ENCODE peak calls at places on chromosomes 6 and 20, in ten cellular contexts. Q is pancreas, J is colonic mucosa, X is hepatocyte, N is psoas muscle, I is body of pancreas, T is left ventricle myocardium inferior, P is PC-3, U is ascending aorta, M is GM12878. Z is an unnamed sample.

GRCh38 chr6:150025201-150025917 is at the start of gene RAET1L:
- DNase-seq in Q (peak), J (peak), X (peak), N (no peak), I (peak), T (peak), P (peak), U (no peak), M (no peak), Z (peak)

GRCh38 chr20:17810847-17811604 is 111.3 kb downstream of the BANF2 start:
- DNase-seq in Q (no peak), J (no peak), X (no peak), N (no peak), I (no peak), T (no peak), P (no peak), U (no peak), M (no peak), Z (no peak)

GRCh38 chr6:140401666-140402255 is 1027.3 kb upstream of the CITED2 start:
- DNase-seq in Q (no peak), J (no peak), X (no peak), N (no peak), I (no peak), T (no peak), P (peak), U (no peak), M (no peak), Z (no peak)

GRCh38 chr6:106103728-106104109 is 17.6 kb downstream of the PRDM1 start:
- DNase-seq in Q (no peak), J (peak), X (no peak), N (no peak), I (no peak), T (no peak), P (peak), U (no peak), M (no peak), Z (no peak)

GRCh38 chr6:34338811-34339210 is 53.7 kb downstream of the NUDT3 start:
- DNase-seq in Q (no peak), J (no peak), X (no peak), N (no peak), I (no peak), T (no peak), P (no peak), U (no peak), M (no peak), Z (no peak)

GRCh38 chr6:168124921-168125320 is 45.9 kb upstream of the FRMD1 start:
- DNase-seq in Q (no peak), J (peak), X (no peak), N (peak), I (no peak), T (no peak), P (no peak), U (no peak), M (no peak), Z (no peak)

GRCh38 chr20:17202668-17203067 is 24.2 kb upstream of the PCSK2 start:
- DNase-seq in Q (no peak), J (no peak), X (peak), N (no peak), I (no peak), T (no peak), P (peak), U (no peak), M (no peak), Z (no peak)

GRCh38 chr6:131061771-131062160 is 1.3 kb downstream of the EPB41L2 start:
- DNase-seq in Q (no peak), J (no peak), X (no peak), N (no peak), I (no peak), T (no peak), P (no peak), U (no peak), M (no peak), Z (no peak)

GRCh38 chr20:24779166-24779565 is 169.9 kb upstream of the CST7 start:
- DNase-seq in Q (no peak), J (no peak), X (no peak), N (no peak), I (peak), T (no peak), P (no peak), U (no peak), M (no peak), Z (no peak)

GRCh38 chr6:108876929-108877775 is 28.9 kb downstream of the ARMC2 start:
- DNase-seq in Q (peak), J (no peak), X (no peak), N (peak), I (peak), T (peak), P (no peak), U (peak), M (no peak), Z (peak)

GRCh38 chr6:24780206-24780605 is 5.5 kb downstream of the GMNN start:
- DNase-seq in Q (no peak), J (no peak), X (no peak), N (no peak), I (no peak), T (no peak), P (no peak), U (no peak), M (no peak), Z (no peak)

GRCh38 chr6:16836186-16836981 is 75.1 kb upstream of the ATXN1 start:
- DNase-seq in Q (no peak), J (no peak), X (no peak), N (no peak), I (no peak), T (no peak), P (no peak), U (no peak), M (peak), Z (no peak)

GRCh38 chr20:916125-916799 is at the start of gene ANGPT4:
- DNase-seq in Q (no peak), J (no peak), X (no peak), N (no peak), I (no peak), T (no peak), P (no peak), U (no peak), M (no peak), Z (no peak)

GRCh38 chr20:54228841-54229240 is 21.0 kb downstream of the PFDN4 start:
- DNase-seq in Q (no peak), J (no peak), X (no peak), N (no peak), I (no peak), T (no peak), P (peak), U (no peak), M (no peak), Z (peak)

GRCh38 chr6:112218563-112218962 is 35.8 kb downstream of the LAMA4 start:
- DNase-seq in Q (no peak), J (no peak), X (no peak), N (no peak), I (no peak), T (peak), P (no peak), U (no peak), M (no peak), Z (no peak)

GRCh38 chr6:56259163-56259562 is 11.8 kb upstream of the COL21A1 start:
- DNase-seq in Q (no peak), J (no peak), X (no peak), N (no peak), I (no peak), T (no peak), P (no peak), U (no peak), M (no peak), Z (no peak)

GRCh38 chr6:166580076-166581050 is 6.1 kb downstream of the RAMACL start:
- DNase-seq in Q (no peak), J (no peak), X (no peak), N (no peak), I (no peak), T (no peak), P (no peak), U (no peak), M (no peak), Z (no peak)

GRCh38 chr6:169639653-169640278 is 62.1 kb downstream of the WDR27 start:
- DNase-seq in Q (no peak), J (no peak), X (no peak), N (no peak), I (no peak), T (no peak), P (no peak), U (no peak), M (no peak), Z (no peak)

GRCh38 chr20:45469336-45470261 is at the start of gene WFDC2:
- DNase-seq in Q (peak), J (peak), X (peak), N (no peak), I (peak), T (no peak), P (no peak), U (no peak), M (no peak), Z (no peak)

GRCh38 chr20:5947276-5947675 is 3.1 kb downstream of the TRMT6 start:
- DNase-seq in Q (no peak), J (no peak), X (no peak), N (no peak), I (no peak), T (no peak), P (peak), U (no peak), M (no peak), Z (no peak)

GRCh38 chr6:126812651-126813050 is 305.8 kb upstream of the RSPO3 start:
- DNase-seq in Q (no peak), J (no peak), X (no peak), N (no peak), I (no peak), T (no peak), P (no peak), U (no peak), M (no peak), Z (no peak)

GRCh38 chr6:92541457-92542060 is 877.8 kb downstream of the EPHA7 start:
- DNase-seq in Q (no peak), J (no peak), X (no peak), N (no peak), I (no peak), T (no peak), P (no peak), U (no peak), M (no peak), Z (no peak)

GRCh38 chr6:83859410-83860346 is at the start of gene CYB5R4:
- DNase-seq in Q (peak), J (peak), X (peak), N (peak), I (peak), T (peak), P (peak), U (peak), M (peak), Z (peak)

GRCh38 chr6:131950767-131951575 is at the start of gene CCN2:
- DNase-seq in Q (peak), J (peak), X (peak), N (peak), I (peak), T (peak), P (peak), U (peak), M (no peak), Z (peak)

GRCh38 chr6:147909645-147910044 is 401.2 kb downstream of the SAMD5 start:
- DNase-seq in Q (no peak), J (no peak), X (no peak), N (no peak), I (no peak), T (no peak), P (peak), U (no peak), M (no peak), Z (no peak)

GRCh38 chr6:29728173-29728879 is 5.1 kb downstream of the HLA-F start:
- DNase-seq in Q (no peak), J (no peak), X (no peak), N (no peak), I (no peak), T (no peak), P (no peak), U (no peak), M (no peak), Z (no peak)

GRCh38 chr6:80508885-80509630 is 402.6 kb downstream of the BCKDHB start:
- DNase-seq in Q (no peak), J (no peak), X (no peak), N (no peak), I (no peak), T (no peak), P (peak), U (no peak), M (no peak), Z (no peak)

DNA sequence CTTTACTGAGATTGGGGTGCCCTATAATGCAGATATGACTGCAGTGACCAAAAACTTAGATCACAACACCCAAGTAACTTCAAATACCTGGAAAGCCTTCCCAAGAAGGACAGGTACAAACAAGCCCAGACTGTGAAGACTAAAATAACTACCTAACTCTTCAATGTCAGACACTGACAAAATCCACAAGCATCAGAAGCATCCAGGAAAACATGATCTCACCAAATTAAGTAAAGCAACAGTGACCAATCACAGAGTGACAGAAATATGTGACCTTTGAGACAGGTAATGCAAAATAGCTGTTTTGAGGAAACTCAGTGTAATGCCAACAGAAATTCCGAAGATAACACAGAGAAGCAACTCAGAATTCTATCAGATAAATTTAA is 47.8 kb upstream of the LIN28B start:
- DNase-seq in Q (no peak), J (no peak), X (no peak), N (no peak), I (no peak), T (no peak), P (no peak), U (no peak), M (no peak), Z (no peak)
- H3K27ac ChIP-seq in Q (no peak), J (no peak), X (no peak), N (no peak), I (no peak), T (no peak), P (no peak), U (no peak), M (no peak), Z (no peak)

GRCh38 chr6:155216312-155217028 is 47.3 kb upstream of the CLDN20 start:
- DNase-seq in Q (no peak), J (no peak), X (no peak), N (no peak), I (no peak), T (no peak), P (no peak), U (no peak), M (no peak), Z (no peak)

GRCh38 chr6:155215906-155216305 is 47.9 kb upstream of the CLDN20 start:
- DNase-seq in Q (no peak), J (no peak), X (no peak), N (no peak), I (no peak), T (no peak), P (no peak), U (no peak), M (no peak), Z (no peak)

GRCh38 chr6:155212616-155213380 is 51.0 kb upstream of the CLDN20 start:
- DNase-seq in Q (no peak), J (no peak), X (no peak), N (no peak), I (no peak), T (no peak), P (peak), U (no peak), M (no peak), Z (no peak)

GRCh38 chr6:155212106-155212505 is 51.7 kb upstream of the CLDN20 start:
- DNase-seq in Q (no peak), J (no peak), X (no peak), N (no peak), I (no peak), T (no peak), P (no peak), U (no peak), M (no peak), Z (no peak)

DNA sequence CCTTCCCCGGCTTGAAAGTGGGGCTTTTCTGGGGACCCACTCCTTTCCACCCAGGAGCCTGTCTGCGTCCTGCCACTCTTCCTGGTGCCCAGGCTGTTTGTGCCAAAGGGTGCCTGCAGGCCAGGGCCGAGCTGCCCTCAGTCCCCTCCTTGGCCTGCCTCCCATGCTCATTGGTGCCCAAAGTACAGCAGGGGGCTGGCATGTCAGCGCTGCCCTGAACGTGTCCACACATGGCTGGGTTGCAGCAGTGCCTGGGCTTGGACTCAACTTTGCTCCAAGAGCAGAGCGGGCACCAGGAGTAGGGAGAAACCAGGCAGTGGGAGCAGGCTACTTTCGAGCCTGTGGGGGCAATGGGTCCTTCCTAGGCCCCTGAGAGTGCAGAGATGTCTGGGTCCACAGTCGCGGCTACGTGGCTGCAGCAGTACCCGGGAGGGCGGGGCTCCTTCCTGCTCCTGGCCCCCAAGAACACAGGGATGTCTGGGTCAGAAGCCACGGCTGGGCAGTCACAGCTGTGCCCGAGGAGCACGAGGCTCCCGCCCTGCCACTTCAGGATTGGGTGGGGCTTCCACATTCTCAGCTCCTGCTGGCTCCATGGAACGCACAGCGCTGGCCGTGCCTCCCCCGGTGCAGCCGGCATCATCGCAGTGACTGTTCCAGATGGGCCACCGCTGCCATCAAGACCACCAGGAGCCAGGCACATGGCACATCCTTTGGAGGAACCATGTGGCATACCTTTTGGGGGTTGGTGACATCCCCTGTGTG is 50.0 kb upstream of the CLDN20 start:
- DNase-seq in Q (no peak), J (no peak), X (no peak), N (no peak), I (no peak), T (no peak), P (no peak), U (no peak), M (no peak), Z (no peak)
- H3K27ac ChIP-seq in Q (no peak), J (no peak), X (no peak), N (no peak), I (no peak), T (no peak), P (no peak), U (no peak), M (no peak), Z (no peak)

DNA sequence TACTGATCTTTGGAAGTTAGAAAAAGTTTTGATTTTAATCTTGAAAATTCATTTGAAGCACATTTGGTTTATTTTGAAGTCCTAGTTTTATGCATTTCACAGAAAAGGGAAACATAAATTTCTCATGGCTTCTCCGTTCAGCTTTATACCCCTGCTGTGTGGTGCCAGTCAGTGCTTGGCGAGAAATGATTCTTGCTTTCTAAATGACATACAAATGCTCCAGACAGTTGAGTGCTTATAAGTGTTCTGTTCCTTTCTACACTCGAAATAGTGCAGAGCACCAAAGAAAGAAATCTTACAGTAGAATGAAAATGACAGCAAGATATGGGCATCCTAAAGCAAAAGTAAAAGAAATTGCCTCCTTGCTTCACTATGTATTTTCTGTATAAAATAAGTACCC is 9.0 kb upstream of the ZNF292 start:
- DNase-seq in Q (no peak), J (no peak), X (no peak), N (no peak), I (no peak), T (no peak), P (no peak), U (no peak), M (no peak), Z (no peak)
- H3K27ac ChIP-seq in Q (no peak), J (no peak), X (no peak), N (no peak), I (no peak), T (no peak), P (no peak), U (no peak), M (peak), Z (no peak)

DNA sequence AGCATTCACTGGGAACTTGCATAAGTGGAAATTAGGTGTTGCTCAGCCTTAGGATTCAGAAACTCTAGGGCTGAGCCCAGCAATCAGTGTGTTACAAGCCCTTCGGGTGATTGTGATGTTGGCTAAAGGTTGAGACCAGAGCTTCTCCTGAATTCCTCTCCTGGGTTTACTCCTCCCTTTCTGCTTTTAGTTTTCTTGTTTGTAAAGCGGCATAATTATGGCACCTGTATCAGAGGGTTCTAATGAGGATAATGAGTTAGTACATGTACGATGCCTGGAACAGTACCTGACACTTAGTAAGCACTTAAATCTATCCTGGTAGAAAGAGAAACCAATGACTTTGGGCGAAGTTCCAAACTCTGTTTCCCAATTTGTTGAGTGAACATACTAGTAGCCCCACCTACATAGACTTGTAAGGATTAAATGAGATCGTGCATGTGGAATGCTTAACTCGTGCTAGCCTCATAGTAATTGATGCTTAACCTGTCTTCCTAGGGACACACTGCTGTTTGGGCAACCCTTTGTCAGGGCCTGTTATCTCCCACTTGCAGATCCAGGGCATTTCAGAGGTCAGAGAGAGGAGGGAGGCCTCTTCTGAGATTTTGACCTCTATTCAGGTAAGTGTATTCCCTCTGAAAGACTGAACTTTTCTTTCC is 937 bp upstream of the EZR start:
- DNase-seq in Q (no peak), J (no peak), X (peak), N (no peak), I (no peak), T (no peak), P (no peak), U (no peak), M (no peak), Z (no peak)
- H3K27ac ChIP-seq in Q (peak), J (peak), X (peak), N (no peak), I (peak), T (peak), P (peak), U (peak), M (no peak), Z (peak)

Z was measured in adrenal gland.